ENCODE peak calls at places on chromosomes 4 and X, in seven cellular contexts. Z, R, J, S, H, A and W are unnamed samples.

GRCh38 chr4:73257995-73258667 is 467 bp downstream of the ANKRD17 start:
- DNase-seq in Z (no peak), R (no peak), J (peak; percentile 33), S (peak; percentile 33), H (peak; percentile 51), A (peak; percentile 60), W (no peak)

GRCh38 chr4:162163892-162164759 is at the start of gene FSTL5:
- DNase-seq in Z (peak; percentile 3), R (no peak), J (peak; percentile 81), S (peak; percentile 45), H (peak; percentile 25), A (peak; percentile 89), W (peak; percentile 94)

GRCh38 chr4:139454111-139454600 is at the start of gene RAB33B:
- DNase-seq in Z (no peak), R (no peak), J (peak; percentile 33), S (no peak), H (no peak), A (no peak), W (no peak)

GRCh38 chrX:56564182-56564885 is 907 bp downstream of the UBQLN2 start:
- DNase-seq in Z (no peak), R (no peak), J (peak; percentile 54), S (no peak), H (peak; percentile 21), A (peak; percentile 42), W (peak; percentile 20)

GRCh38 chr4:24642941-24643628 is 58.7 kb upstream of the DHX15 start:
- DNase-seq in Z (no peak), R (no peak), J (peak; percentile 43), S (no peak), H (peak; percentile 74), A (no peak), W (no peak)

GRCh38 chrX:44915361-44915868 is 42.4 kb downstream of the KDM6A start:
- DNase-seq in Z (no peak), R (no peak), J (peak; percentile 31), S (no peak), H (peak; percentile 32), A (no peak), W (no peak)

GRCh38 chrX:20968996-20969395 is 405.2 kb upstream of the CNKSR2 start:
- DNase-seq in Z (no peak), R (no peak), J (peak; percentile 6), S (no peak), H (peak; percentile 34), A (no peak), W (no peak)

GRCh38 chr4:56958111-56958517 is 19.3 kb downstream of the NOA1 start:
- DNase-seq in Z (no peak), R (no peak), J (peak; percentile 99), S (peak; percentile 77), H (peak; percentile 97), A (no peak), W (peak; percentile 19)

GRCh38 chr4:60396680-60397079 is 803.4 kb upstream of the ADGRL3 start:
- DNase-seq in Z (no peak), R (no peak), J (no peak), S (no peak), H (no peak), A (no peak), W (no peak)

GRCh38 chr4:82124365-82124764 is 249.4 kb downstream of the HNRNPD start:
- DNase-seq in Z (no peak), R (no peak), J (no peak), S (no peak), H (no peak), A (no peak), W (peak; percentile 54)

GRCh38 chr4:82125170-82125862 is 248.5 kb downstream of the HNRNPD start:
- DNase-seq in Z (no peak), R (no peak), J (no peak), S (no peak), H (no peak), A (no peak), W (peak; percentile 29)

GRCh38 chr4:82126641-82127040 is 247.2 kb downstream of the HNRNPD start:
- DNase-seq in Z (no peak), R (no peak), J (no peak), S (no peak), H (no peak), A (no peak), W (no peak)

GRCh38 chr4:82125863-82126297 is 247.9 kb downstream of the HNRNPD start:
- DNase-seq in Z (no peak), R (no peak), J (no peak), S (no peak), H (no peak), A (no peak), W (no peak)

GRCh38 chr4:82123934-82124333 is 249.9 kb downstream of the HNRNPD start:
- DNase-seq in Z (peak; percentile 6), R (no peak), J (no peak), S (no peak), H (no peak), A (no peak), W (no peak)
- TF ChIP-seq CTCF in Z (peak; percentile 65), R (no peak), J (no peak), S (no peak), H (no peak), A (no peak), W (no peak)

GRCh38 chr4:2623442-2623841 is 87.0 kb downstream of the FAM193A start:
- DNase-seq in Z (no peak), R (no peak), J (no peak), S (no peak), H (no peak), A (no peak), W (no peak)
- TF ChIP-seq CTCF in Z (no peak), R (no peak), J (no peak), S (no peak), H (no peak), A (no peak), W (no peak)

GRCh38 chr4:114785570-114785969 is 187.0 kb downstream of the UGT8 start:
- DNase-seq in Z (no peak), R (no peak), J (no peak), S (no peak), H (no peak), A (no peak), W (no peak)

GRCh38 chr4:114782842-114783595 is 184.4 kb downstream of the UGT8 start:
- DNase-seq in Z (no peak), R (no peak), J (peak; percentile 66), S (no peak), H (no peak), A (peak; percentile 2), W (no peak)

GRCh38 chr4:114780205-114780604 is 181.6 kb downstream of the UGT8 start:
- DNase-seq in Z (no peak), R (no peak), J (peak; percentile 81), S (no peak), H (peak; percentile 14), A (peak; percentile 49), W (no peak)
- TF ChIP-seq CTCF in Z (no peak), R (no peak), J (peak; percentile 72), S (no peak), H (no peak), A (peak; percentile 10), W (peak; percentile 27)

GRCh38 chr4:112897548-112897947 is 151.9 kb upstream of the ANK2 start:
- DNase-seq in Z (no peak), R (no peak), J (peak; percentile 18), S (no peak), H (no peak), A (peak; percentile 8), W (peak; percentile 69)
- TF ChIP-seq CTCF in Z (no peak), R (no peak), J (peak; percentile 5), S (no peak), H (no peak), A (no peak), W (no peak)

DNA sequence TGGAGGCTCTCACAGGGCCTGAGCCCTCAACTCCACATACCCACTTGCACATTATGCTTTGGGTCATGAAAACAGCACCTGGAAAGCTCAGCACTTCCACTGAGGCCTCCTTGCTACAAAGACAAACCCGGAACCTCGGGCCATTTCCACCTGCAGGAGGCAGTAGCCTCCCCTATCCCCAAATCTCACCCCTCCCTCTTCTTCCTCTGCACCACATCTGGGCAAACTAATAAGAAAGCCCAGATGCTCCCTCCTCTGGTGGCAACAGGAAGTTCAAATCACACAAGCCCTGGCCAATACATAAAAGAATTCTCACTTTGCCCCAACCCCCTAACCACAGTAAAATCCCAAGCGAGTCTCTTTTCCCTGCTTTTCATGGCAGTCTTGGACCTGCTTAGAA is 136.4 kb downstream of the MAPK10 start:
- DNase-seq in Z (no peak), R (no peak), J (peak; percentile 70), S (no peak), H (peak; percentile 64), A (no peak), W (no peak)
- TF ChIP-seq CTCF in Z (no peak), R (no peak), J (peak; percentile 80), S (no peak), H (peak; percentile 74), A (peak; percentile 70), W (peak; percentile 41)

DNA sequence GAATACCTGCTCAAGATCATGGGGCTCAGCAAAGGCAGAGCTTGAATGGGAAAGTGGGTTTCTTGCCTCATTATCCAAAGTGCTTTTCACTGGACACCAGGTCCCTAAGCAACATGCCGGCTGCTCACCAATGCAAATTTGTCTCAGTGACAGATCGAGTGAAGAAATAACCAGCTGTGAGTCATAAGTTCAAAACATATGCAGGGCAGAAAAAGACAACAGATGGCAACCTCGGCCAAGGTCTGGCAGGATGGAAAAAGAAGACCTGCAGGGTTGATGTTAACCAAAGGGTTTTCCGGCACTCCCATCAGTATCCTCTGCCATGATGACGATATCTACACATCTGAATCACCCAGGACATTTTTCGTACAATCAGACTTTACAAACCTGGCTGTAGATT is 124.1 kb downstream of the AFAP1 start:
- DNase-seq in Z (no peak), R (no peak), J (peak; percentile 91), S (no peak), H (peak; percentile 72), A (no peak), W (peak; percentile 65)
- TF ChIP-seq CTCF in Z (no peak), R (no peak), J (peak; percentile 24), S (no peak), H (peak; percentile 20), A (peak; percentile 14), W (no peak)